ENCODE peak calls at places on chromosomes 3 and 15, in five cellular contexts. O is fibroblast of pulmonary artery, T is HL-60, K is upper lobe of right lung, X is fibroblast of lung. R is an unnamed sample.

GRCh38 chr15:64635486-64635815 is 139.9 kb downstream of the RBPMS2 start:
- DNase-seq in T (no peak), O (peak; percentile 89), X (peak; percentile 86), K (no peak), R (peak; percentile 96)

GRCh38 chr15:56913241-56913640 is 5.2 kb upstream of the TCF12 start:
- DNase-seq in X (no peak), T (no peak), K (no peak), O (peak; percentile 42), R (peak; percentile 27)

GRCh38 chr3:108292905-108293328 is 3.4 kb upstream of the HHLA2 start:
- DNase-seq in X (no peak), O (no peak), K (no peak), T (no peak), R (no peak)

GRCh38 chr3:126671521-126671920 is 16.6 kb upstream of the TXNRD3 start:
- DNase-seq in X (no peak), K (no peak), T (no peak), O (no peak), R (no peak)

GRCh38 chr3:134326760-134327593 is 47.3 kb downstream of the AMOTL2 start:
- DNase-seq in K (no peak), X (peak; percentile 99), T (no peak), O (peak; percentile 99), R (peak; percentile 100)

GRCh38 chr15:35876762-35877161 is 330.8 kb upstream of the DPH6 start:
- DNase-seq in O (no peak), K (no peak), X (no peak), T (no peak), R (no peak)

GRCh38 chr3:138786788-138787276 is 47.9 kb downstream of the PIK3CB start:
- DNase-seq in X (peak; percentile 64), O (peak; percentile 81), K (no peak), T (peak; percentile 81), R (peak; percentile 56)

GRCh38 chr3:126136428-126137220 is 43.8 kb downstream of the ALDH1L1 start:
- DNase-seq in T (no peak), K (peak; percentile 45), X (no peak), O (no peak), R (no peak)

GRCh38 chr3:101128786-101129185 is 135.6 kb upstream of the ABI3BP start:
- DNase-seq in X (peak; percentile 20), T (no peak), O (no peak), K (no peak), R (no peak)

GRCh38 chr3:9638147-9638546 is 11.2 kb upstream of the MTMR14 start:
- DNase-seq in X (no peak), K (no peak), T (peak; percentile 51), O (no peak), R (no peak)

GRCh38 chr3:23455084-23455483 is 252.0 kb downstream of the UBE2E2 start:
- DNase-seq in O (peak; percentile 87), X (peak; percentile 87), T (peak; percentile 76), K (no peak), R (peak; percentile 91)

GRCh38 chr3:190825389-190826016 is 37.0 kb downstream of the GMNC start:
- DNase-seq in O (no peak), T (no peak), K (no peak), X (peak; percentile 20), R (no peak)

GRCh38 chr3:113234688-113235260 is 23.4 kb downstream of the BOC start:
- DNase-seq in O (peak; percentile 24), K (no peak), X (peak; percentile 36), T (no peak), R (no peak)

GRCh38 chr3:195714380-195715011 is 6.3 kb upstream of the MUC20 start:
- DNase-seq in O (no peak), K (no peak), T (no peak), X (no peak), R (no peak)

GRCh38 chr3:31369637-31370036 is 163.1 kb upstream of the STT3B start:
- DNase-seq in O (peak; percentile 60), X (peak; percentile 39), T (no peak), K (no peak), R (peak; percentile 37)

GRCh38 chr3:8524249-8524648 is 22.6 kb downstream of the LMCD1 start:
- DNase-seq in T (peak; percentile 3), K (no peak), X (no peak), O (no peak), R (no peak)

GRCh38 chr15:72487070-72487797 is 13.1 kb downstream of the ARIH1 start:
- DNase-seq in T (no peak), O (peak; percentile 20), X (peak; percentile 57), K (no peak), R (peak; percentile 57)

DNA sequence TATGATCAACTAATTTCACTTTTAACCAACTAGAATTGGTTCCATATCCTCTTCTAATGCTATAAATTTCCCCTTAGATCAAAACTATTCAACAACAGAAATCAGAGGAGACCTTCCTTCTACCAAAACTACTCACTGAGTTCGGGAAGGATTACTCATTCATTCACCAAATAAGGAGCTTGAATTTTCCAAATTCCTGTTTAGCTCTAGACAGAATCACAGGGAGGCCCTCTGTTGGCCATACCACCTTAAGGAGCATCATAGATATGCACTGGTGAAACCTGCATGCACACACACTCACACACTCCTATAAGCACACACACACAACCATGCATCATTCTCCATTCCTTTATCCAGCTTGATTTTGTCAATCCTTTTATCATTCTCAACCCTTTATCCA is 49.0 kb downstream of the SUCLG2 start:
- DNase-seq in T (no peak), O (peak; percentile 81), K (no peak), X (peak; percentile 83), R (peak; percentile 81)
- TF ChIP-seq CTCF in T (no peak), O (peak; percentile 65), K (peak; percentile 13), X (peak; percentile 56), R (peak; percentile 61)

DNA sequence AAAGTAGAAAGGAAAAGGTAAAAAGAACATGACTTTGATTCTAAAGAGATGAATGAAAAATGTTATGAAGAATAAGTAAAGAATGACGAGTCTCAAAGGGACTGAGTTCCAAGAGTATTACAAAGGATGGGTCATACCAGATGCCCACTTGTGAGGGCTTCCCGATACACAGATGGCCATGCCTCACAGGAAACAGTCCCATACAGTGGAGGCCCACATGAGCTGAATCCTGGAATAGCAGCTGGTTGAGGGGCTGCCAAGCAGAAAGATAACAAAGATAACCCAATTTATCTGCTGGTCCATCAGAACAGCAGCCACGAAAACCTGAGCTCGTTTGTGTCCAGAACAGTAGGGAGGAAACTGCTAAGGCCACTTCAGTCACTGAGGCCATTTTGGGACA is 3.7 kb downstream of the SSR3 start:
- DNase-seq in X (peak; percentile 85), K (no peak), O (no peak), T (no peak), R (peak; percentile 53)
- H3K4me3 ChIP-seq in X (no peak overlapping the region), K (no peak overlapping the region), O (no peak overlapping the region), T (no peak overlapping the region), R (peak overlapping the region; percentile 15)

DNA sequence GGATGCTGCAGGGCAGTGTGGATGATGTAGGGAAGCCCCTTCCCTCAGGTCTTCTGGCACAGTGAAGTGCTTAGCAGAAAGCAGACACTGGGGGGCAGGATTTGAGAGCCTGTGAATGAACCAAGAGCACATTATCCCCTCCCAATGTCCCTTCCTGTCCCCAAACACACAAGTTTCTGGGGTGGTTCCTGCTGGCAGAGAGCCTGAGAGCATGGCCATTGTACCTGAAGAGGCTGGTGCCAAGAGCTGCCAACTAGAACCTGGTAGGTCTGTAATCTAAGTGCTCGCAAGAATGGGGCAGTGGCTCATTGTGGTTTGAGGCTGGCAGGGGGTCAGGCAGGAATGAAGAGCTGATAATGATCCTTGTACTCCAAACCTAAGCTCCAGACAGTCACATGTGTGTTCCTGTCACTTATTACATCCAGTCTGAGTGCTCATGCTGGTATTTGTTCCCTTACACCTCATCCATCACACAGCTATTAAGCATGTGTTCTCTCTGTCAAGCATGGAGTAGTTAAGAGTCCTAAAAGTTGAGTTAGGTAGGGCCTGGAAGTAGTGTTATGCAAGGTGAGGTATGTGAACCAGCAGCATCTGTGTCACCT is 6.7 kb upstream of the CCR1 start:
- DNase-seq in X (no peak), O (no peak), T (peak; percentile 61), K (peak; percentile 88), R (no peak)
- TF ChIP-seq CTCF in X (peak; percentile 36), O (no peak), T (peak; percentile 29), K (peak; percentile 33), R (no peak)

DNA sequence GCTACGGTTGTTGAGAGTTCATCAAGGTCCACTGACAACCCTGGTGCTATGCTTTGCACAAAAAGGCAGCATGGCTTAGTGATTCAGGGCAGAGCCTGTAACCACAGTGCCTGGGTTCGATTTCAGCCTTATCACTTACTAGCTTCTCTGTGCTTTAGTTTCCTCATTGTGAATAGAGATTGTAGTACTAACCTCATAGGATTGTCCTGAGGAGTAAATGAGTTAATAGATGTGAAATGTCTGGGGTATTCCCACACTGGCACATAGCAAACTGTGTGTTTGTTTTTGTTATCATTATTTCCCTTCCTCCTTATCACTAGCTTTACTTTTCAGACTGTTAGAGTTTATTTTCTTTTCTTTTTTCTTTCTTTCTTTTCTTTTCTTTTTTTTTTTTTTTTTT is 16.3 kb downstream of the CRTAP start:
- DNase-seq in T (no peak), K (no peak), X (peak; percentile 24), O (no peak), R (no peak)
- H3K4me3 ChIP-seq in T (no peak overlapping the region), K (no peak overlapping the region), X (no peak overlapping the region), O (no peak overlapping the region), R (no peak overlapping the region)

DNA sequence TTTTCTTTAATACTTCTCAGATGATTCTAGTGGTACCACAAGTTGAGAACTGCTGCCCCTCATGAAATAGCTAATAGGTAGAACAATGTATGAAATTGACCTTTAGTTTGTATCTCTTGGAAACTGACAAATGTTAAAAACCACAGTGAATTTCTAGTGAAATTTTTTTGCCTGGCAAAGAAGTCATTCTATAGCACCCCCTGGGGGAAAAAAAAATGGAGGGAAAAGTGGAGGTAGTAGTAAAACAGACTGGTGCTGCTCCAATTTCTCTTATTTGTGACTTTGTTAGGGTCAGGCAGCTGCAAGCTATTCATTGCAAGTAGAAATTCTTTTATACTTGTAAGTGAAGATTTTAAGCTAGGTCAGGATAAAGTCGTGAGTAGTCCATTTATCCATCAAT is 605.0 kb downstream of the NLGN1 start:
- DNase-seq in X (no peak), O (peak; percentile 7), T (no peak), K (no peak), R (peak; percentile 5)
- TF ChIP-seq CTCF in X (peak; percentile 26), O (peak; percentile 33), T (no peak), K (no peak), R (no peak)

R was measured in fibroblast of the aortic adventitia.